ENCODE peak calls at places on chromosomes 2 and 18, in ten cellular contexts. F is body of pancreas, E is tibial nerve, K is A549, W is uterus, Z is stomach, T is H1, V is ovary, H is adrenal gland, Y is heart left ventricle. D is an unnamed sample.

GRCh38 chr2:102001767-102002142 is 10.0 kb downstream of the IL1R2 start:
- DNase-seq in E (no peak), Z (no peak), K (no peak), V (no peak), F (no peak), Y (no peak), T (no peak), H (no peak), W (no peak), D (no peak)

GRCh38 chr2:27240406-27240805 is 22.4 kb downstream of the SLC30A3 start:
- DNase-seq in F (no peak), W (no peak), Z (no peak), H (no peak), K (no peak), Y (no peak), E (no peak), V (no peak), T (no peak), D (no peak)

GRCh38 chr2:5111581-5111980 is 580.6 kb upstream of the SOX11 start:
- DNase-seq in W (no peak), Y (no peak), T (no peak), H (no peak), K (no peak), V (no peak), F (no peak), E (no peak), Z (no peak), D (no peak)

GRCh38 chr18:24764766-24765165 is 304.3 kb downstream of the HRH4 start:
- DNase-seq in Y (no peak), F (no peak), W (no peak), T (no peak), H (no peak), E (no peak), V (no peak), K (no peak), Z (no peak), D (no peak)

GRCh38 chr2:184047536-184047935 is 550.8 kb upstream of the ZNF804A start:
- DNase-seq in Y (no peak), Z (no peak), V (no peak), K (no peak), T (no peak), E (no peak), H (no peak), F (no peak), W (no peak), D (no peak)

GRCh38 chr2:27952070-27952469 is 61.5 kb downstream of the BABAM2 start:
- DNase-seq in K (no peak), E (no peak), V (no peak), W (no peak), Y (no peak), T (no peak), F (no peak), Z (no peak), H (no peak), D (no peak)

GRCh38 chr2:120465989-120466703 is 120.2 kb downstream of the INHBB start:
- DNase-seq in H (no peak), K (no peak), Z (peak), W (no peak), V (peak), T (peak), Y (no peak), E (no peak), F (no peak), D (no peak)

GRCh38 chr2:167140767-167141166 is 252.5 kb downstream of the XIRP2 start:
- DNase-seq in E (peak), K (peak), H (no peak), V (no peak), Z (no peak), W (no peak), T (peak), F (peak), Y (peak), D (no peak)

GRCh38 chr2:180979086-180979934 is 1.1 kb upstream of the UBE2E3 start:
- DNase-seq in Y (no peak), V (peak), F (peak), K (no peak), Z (no peak), W (no peak), T (no peak), E (peak), H (no peak), D (no peak)

GRCh38 chr2:205053827-205054410 is 508.6 kb downstream of the PARD3B start:
- DNase-seq in K (no peak), Y (no peak), Z (no peak), W (no peak), E (no peak), F (no peak), H (no peak), V (no peak), T (no peak), D (no peak)

GRCh38 chr2:44233450-44234128 is 41.7 kb upstream of the SLC3A1 start:
- DNase-seq in H (no peak), V (no peak), F (no peak), Y (no peak), K (peak), W (no peak), E (no peak), T (no peak), Z (no peak), D (no peak)

GRCh38 chr2:181264016-181264415 is 193.2 kb upstream of the ITGA4 start:
- DNase-seq in F (no peak), K (no peak), E (no peak), H (no peak), W (no peak), Y (no peak), V (no peak), Z (no peak), T (no peak), D (no peak)

GRCh38 chr2:242098445-242099128 is 229.1 kb downstream of the RTP5 start:
- DNase-seq in Z (no peak), E (no peak), Y (no peak), K (no peak), T (no peak), H (no peak), V (no peak), F (no peak), W (no peak), D (no peak)

GRCh38 chr2:228522276-228522675 is 340.8 kb upstream of the SPHKAP start:
- DNase-seq in V (no peak), T (no peak), K (no peak), Y (no peak), H (no peak), E (no peak), W (no peak), Z (no peak), F (no peak), D (no peak)

GRCh38 chr2:211879323-211879722 is 659.3 kb downstream of the ERBB4 start:
- DNase-seq in Z (no peak), Y (no peak), F (no peak), E (no peak), V (no peak), W (no peak), K (no peak), T (no peak), H (no peak), D (no peak)

GRCh38 chr2:195532628-195533271 is 124.3 kb upstream of the SLC39A10 start:
- DNase-seq in W (no peak), Z (no peak), T (no peak), Y (no peak), K (peak), E (no peak), H (no peak), V (no peak), F (no peak), D (no peak)

GRCh38 chr2:218852911-218853667 is 6.5 kb upstream of the WNT6 start:
- DNase-seq in K (peak), Y (peak), W (no peak), V (no peak), E (peak), H (peak), T (peak), Z (peak), F (peak), D (peak)

GRCh38 chr2:10717630-10718029 is 3.8 kb upstream of the ATP6V1C2 start:
- DNase-seq in W (no peak), H (no peak), K (no peak), Z (no peak), Y (no peak), E (no peak), F (no peak), V (no peak), T (no peak), D (peak)

GRCh38 chr2:136207030-136207623 is 89.2 kb upstream of the CXCR4 start:
- DNase-seq in H (no peak), W (no peak), Y (peak), F (peak), T (no peak), E (peak), V (no peak), K (no peak), Z (no peak), D (no peak)

GRCh38 chr2:100813527-100813926 is 6.4 kb upstream of the NPAS2 start:
- DNase-seq in K (no peak), Z (no peak), Y (no peak), E (no peak), V (no peak), F (no peak), T (no peak), W (no peak), H (no peak), D (no peak)

GRCh38 chr18:12990662-12990976 is 543 bp upstream of the CEP192 start:
- DNase-seq in Z (no peak), F (no peak), T (no peak), V (no peak), H (no peak), Y (no peak), K (no peak), E (no peak), W (no peak), D (no peak)

GRCh38 chr2:3130444-3130843 is 247.2 kb downstream of the EIPR1 start:
- DNase-seq in H (no peak), W (no peak), V (no peak), Z (no peak), F (no peak), K (no peak), T (no peak), E (no peak), Y (no peak), D (peak)

DNA sequence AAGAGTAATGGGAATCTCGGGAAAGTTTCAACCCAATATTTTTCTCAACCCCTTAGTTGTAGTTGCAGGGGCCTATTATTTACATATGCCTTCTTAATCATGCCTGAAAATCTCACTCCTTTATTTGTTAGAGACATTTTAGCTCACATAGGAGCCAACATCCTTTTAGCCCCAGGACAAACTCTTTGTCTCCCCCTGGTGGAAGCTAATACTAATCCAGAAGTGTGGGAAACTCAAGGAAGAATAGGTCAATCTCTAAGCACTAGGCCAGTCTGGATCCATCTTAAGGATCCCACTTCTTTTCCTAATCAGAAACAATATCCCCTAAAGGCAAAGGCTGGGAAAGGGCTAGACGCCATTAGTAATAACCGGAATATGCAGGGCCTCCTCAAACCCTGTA is 550.9 kb upstream of the PKDCC start:
- DNase-seq in F (no peak), T (no peak), E (no peak), Z (no peak), K (peak), V (no peak), W (no peak), H (no peak), Y (no peak), D (no peak)
- TF ChIP-seq CTCF in F (no peak), T (no peak), E (no peak), Z (no peak), K (peak), V (no peak), W (no peak), H (no peak), Y (no peak), D (no peak)

GRCh38 chr2:105329197-105329554 is 359 bp downstream of the TGFBRAP1 start:
- DNase-seq in E (no peak), W (no peak), Z (no peak), V (peak), H (peak), T (no peak), Y (no peak), F (no peak), K (no peak), D (no peak)

GRCh38 chr2:105330681-105331375 is 1.3 kb upstream of the TGFBRAP1 start:
- DNase-seq in Z (no peak), W (no peak), E (no peak), Y (no peak), K (no peak), V (no peak), H (no peak), T (no peak), F (no peak), D (no peak)

GRCh38 chr2:105328281-105329196 is 996 bp downstream of the TGFBRAP1 start:
- DNase-seq in V (peak), E (peak), Z (peak), W (no peak), T (no peak), F (peak), Y (no peak), H (no peak), K (peak), D (peak)

GRCh38 chr2:105327690-105328089 is 1.8 kb downstream of the TGFBRAP1 start:
- DNase-seq in Y (no peak), T (no peak), F (no peak), E (no peak), W (no peak), V (no peak), H (no peak), K (no peak), Z (no peak), D (no peak)

GRCh38 chr2:105329561-105330495 is at the start of gene TGFBRAP1:
- DNase-seq in K (peak), E (no peak), T (no peak), Y (peak), V (peak), H (peak), W (peak), F (peak), Z (peak), D (no peak)
- TF ChIP-seq POLR2A in K (peak), E (no peak), T (peak), Y (no peak), V (no peak), H (peak), W (peak), F (peak), Z (no peak), D (no peak)

GRCh38 chr2:7133521-7133920 is 216.3 kb downstream of the RNF144A start:
- DNase-seq in H (no peak), Y (no peak), Z (no peak), T (no peak), K (peak), W (no peak), F (no peak), V (no peak), E (no peak), D (no peak)
- TF ChIP-seq CTCF in H (no peak), Y (no peak), Z (no peak), T (no peak), K (no peak), W (no peak), F (no peak), V (no peak), E (no peak), D (no peak)

DNA sequence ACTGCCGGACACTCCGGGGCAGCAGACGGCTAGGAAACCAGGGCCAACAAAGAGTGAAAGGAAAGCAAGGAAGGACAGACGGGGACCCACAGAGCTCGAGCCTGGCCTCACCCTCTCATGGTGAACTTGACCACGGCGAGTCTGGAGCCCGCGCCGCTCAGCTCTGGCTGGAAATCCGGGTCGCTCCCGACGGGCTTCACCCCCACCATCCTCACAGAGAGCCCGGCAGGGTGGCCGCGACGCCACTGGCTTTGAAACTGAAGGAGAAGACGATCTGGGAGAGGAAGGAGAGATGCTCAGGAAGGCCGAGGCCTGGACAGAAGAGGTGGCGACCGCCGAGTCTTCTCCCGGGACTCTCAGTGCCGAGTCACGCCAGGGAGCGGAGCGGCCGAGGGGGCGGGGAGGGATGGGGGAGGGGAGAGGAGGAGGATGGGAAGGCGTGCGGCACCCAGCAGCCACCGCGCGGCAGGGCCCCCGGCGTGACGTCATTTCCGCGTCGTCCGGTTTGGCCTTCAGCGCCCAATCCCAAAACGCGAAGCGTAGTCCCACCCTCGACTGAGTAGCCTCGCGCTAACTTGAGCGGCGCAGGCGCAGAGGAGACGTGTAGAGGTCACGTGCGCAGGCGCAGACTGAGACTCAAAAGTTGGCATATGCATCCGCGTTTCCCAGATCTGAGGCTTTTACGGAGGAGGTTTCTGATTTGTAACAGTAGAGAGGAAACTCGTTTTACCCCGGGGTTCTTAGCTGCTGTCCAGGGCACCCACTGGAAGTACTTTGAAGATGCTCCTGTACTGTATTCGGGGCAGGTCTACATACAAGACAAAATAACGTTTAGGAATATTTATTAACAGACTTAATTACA is at the start of gene TXNL1:
- DNase-seq in W (peak), H (peak), E (peak), V (peak), K (peak), Z (peak), T (peak), F (peak), Y (peak), D (peak)
- TF ChIP-seq POLR2A in W (peak), H (peak), E (peak), V (peak), K (peak), Z (no peak), T (peak), F (peak), Y (no peak), D (peak)

DNA sequence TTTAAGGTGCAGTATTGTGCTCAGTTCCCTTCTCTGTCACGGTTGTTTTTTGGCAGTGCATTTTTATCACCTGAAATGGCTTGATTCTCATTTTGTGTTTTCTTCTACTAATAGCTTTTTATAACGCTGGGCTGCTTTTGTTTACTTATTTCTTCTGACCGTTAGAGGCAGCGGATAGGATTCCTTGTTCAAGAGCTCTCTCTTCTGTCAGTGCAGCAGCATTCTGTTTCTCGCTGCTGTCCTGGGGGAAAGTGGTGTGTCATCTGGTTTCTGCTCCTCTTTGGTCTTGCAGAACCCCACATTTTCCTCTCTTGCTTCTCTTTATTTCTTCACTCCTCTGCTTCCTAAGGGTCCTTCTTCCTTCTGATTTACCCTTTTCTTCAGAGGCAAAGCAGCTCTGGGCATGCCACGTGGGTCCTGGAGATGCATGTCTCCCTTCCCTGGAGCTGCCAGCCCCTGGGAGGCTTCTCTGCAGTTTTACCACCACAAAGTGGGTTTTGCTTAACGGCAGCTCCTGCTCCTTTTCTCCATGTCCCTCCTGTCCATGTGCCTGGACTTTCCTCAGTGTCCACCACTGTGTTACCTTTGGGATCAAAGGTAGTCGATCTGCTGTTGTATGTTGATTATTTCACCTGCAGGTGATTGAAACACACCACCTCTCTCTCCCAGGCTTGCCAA is 47.3 kb upstream of the SNTG2 start:
- DNase-seq in V (no peak), E (no peak), Y (no peak), F (no peak), H (no peak), Z (no peak), T (no peak), K (no peak), W (no peak), D (no peak)
- TF ChIP-seq CTCF in V (no peak), E (no peak), Y (no peak), F (no peak), H (no peak), Z (no peak), T (peak), K (no peak), W (no peak), D (no peak)

GRCh38 chr18:79678665-79679551 is 695 bp upstream of the CTDP1 start:
- DNase-seq in Z (peak), Y (peak), V (peak), W (peak), H (peak), T (peak), K (peak), F (peak), E (peak), D (peak)

GRCh38 chr18:79677840-79678239 is 1.8 kb upstream of the CTDP1 start:
- DNase-seq in K (no peak), H (no peak), T (no peak), Z (no peak), W (no peak), V (no peak), E (no peak), F (no peak), Y (no peak), D (no peak)

GRCh38 chr18:79680100-79680879 is 687 bp downstream of the CTDP1 start:
- DNase-seq in V (no peak), K (peak), F (peak), Z (peak), T (no peak), Y (no peak), E (peak), H (peak), W (no peak), D (peak)

GRCh38 chr18:79680891-79681339 is 1.3 kb downstream of the CTDP1 start:
- DNase-seq in F (no peak), V (no peak), Y (no peak), T (no peak), Z (no peak), H (no peak), K (no peak), W (no peak), E (no peak), D (no peak)

GRCh38 chr18:79679552-79680099 is at the start of gene CTDP1:
- DNase-seq in F (peak), H (peak), V (peak), Y (peak), E (peak), T (peak), W (peak), K (peak), Z (peak), D (peak)
- TF ChIP-seq POLR2A in F (no peak), H (peak), V (peak), Y (no peak), E (no peak), T (no peak), W (peak), K (peak), Z (no peak), D (no peak)

DNA sequence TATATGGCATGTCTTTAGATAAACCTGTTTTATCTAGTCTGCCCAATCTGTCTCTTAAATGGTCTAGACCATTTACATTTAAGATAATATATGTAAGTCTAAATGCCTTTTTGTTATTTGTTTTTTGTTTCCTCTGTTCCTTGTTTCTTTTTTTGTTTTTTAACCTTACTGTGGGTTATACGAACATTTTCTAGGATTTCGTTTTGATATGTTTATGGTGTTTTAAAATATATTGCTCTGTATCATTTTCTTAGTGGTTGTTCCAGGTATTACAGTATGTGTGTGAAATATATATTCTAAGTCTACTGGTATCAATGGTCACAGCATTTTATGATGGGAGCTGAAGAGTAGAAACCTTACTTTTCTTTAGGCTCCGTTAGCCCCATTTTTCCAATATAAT is 13.4 kb downstream of the BCL2L11 start:
- DNase-seq in F (no peak), K (no peak), E (no peak), V (no peak), W (no peak), H (no peak), Z (no peak), T (no peak), Y (no peak), D (no peak)
- TF ChIP-seq CTCF in F (no peak), K (no peak), E (no peak), V (no peak), W (no peak), H (no peak), Z (no peak), T (no peak), Y (no peak), D (no peak)

GRCh38 chr2:1407950-1408695 is 5.1 kb upstream of the TPO start:
- DNase-seq in H (no peak), T (no peak), W (no peak), K (no peak), Y (no peak), F (no peak), E (no peak), V (no peak), Z (no peak), D (no peak)

GRCh38 chr2:1414121-1414520 is 858 bp downstream of the TPO start:
- DNase-seq in T (no peak), F (no peak), V (no peak), Z (no peak), E (no peak), Y (no peak), K (no peak), W (no peak), H (no peak), D (no peak)

GRCh38 chr2:1415501-1415900 is 2.2 kb downstream of the TPO start:
- DNase-seq in Z (no peak), H (no peak), T (no peak), E (no peak), W (no peak), K (no peak), F (no peak), Y (no peak), V (no peak), D (no peak)

GRCh38 chr2:1413156-1413690 is at the start of gene TPO:
- DNase-seq in T (no peak), F (no peak), Z (no peak), K (no peak), V (no peak), W (no peak), H (no peak), E (no peak), Y (no peak), D (no peak)
- TF ChIP-seq POLR2A in T (no peak), F (no peak), Z (no peak), K (no peak), V (no peak), W (no peak), H (no peak), E (no peak), Y (no peak), D (no peak)

D was measured in lower leg skin.